ENCODE peak calls at places on chromosomes 12 and 14, in nine cellular contexts. O is adrenal gland; P is foreskin fibroblast; X is fibroblast of mammary gland; U is HepG2; H is OCI-LY7; Y is AG10803; M is CD8-positive, alpha-beta T cell; W is heart right ventricle. I is an unnamed sample.

GRCh38 chr12:6603095-6603567 is 4.0 kb downstream of the CHD4 start:
- DNase-seq in O (peak), P (peak), X (peak), U (no peak), H (peak), Y (no peak), M (peak), W (peak), I (peak)

GRCh38 chr14:102500190-102500661 is 9.3 kb downstream of the ANKRD9 start:
- DNase-seq in O (peak), P (peak), X (peak), U (no peak), H (no peak), Y (peak), M (no peak), W (peak), I (peak)

GRCh38 chr12:54217774-54218221 is 29.0 kb upstream of the SMUG1 start:
- DNase-seq in O (no peak), P (peak), X (no peak), U (no peak), H (peak), Y (no peak), M (no peak), W (no peak), I (peak)

GRCh38 chr12:32161040-32161439 is 54.4 kb downstream of the BICD1 start:
- DNase-seq in O (no peak), P (no peak), X (no peak), U (no peak), H (no peak), Y (no peak), M (no peak), W (no peak), I (no peak)

GRCh38 chr14:68015356-68016242 is 196.0 kb downstream of the RAD51B start:
- DNase-seq in O (no peak), P (no peak), X (no peak), U (no peak), H (no peak), Y (no peak), M (no peak), W (no peak), I (no peak)

GRCh38 chr14:103997391-103997790 is 55.1 kb upstream of the RD3L start:
- DNase-seq in O (no peak), P (no peak), X (no peak), U (no peak), H (no peak), Y (no peak), M (no peak), W (no peak), I (no peak)

GRCh38 chr12:14854586-14855163 is 11.3 kb upstream of the ART4 start:
- DNase-seq in O (no peak), P (peak), X (peak), U (no peak), H (peak), Y (peak), M (no peak), W (no peak), I (no peak)

GRCh38 chr12:90951418-90952110 is 3.4 kb downstream of the CCER1 start:
- DNase-seq in O (no peak), P (peak), X (no peak), U (no peak), H (no peak), Y (no peak), M (no peak), W (no peak), I (no peak)

GRCh38 chr14:41389355-41389754 is 217.3 kb upstream of the LRFN5 start:
- DNase-seq in O (no peak), P (no peak), X (no peak), U (no peak), H (no peak), Y (no peak), M (no peak), W (no peak), I (no peak)

GRCh38 chr12:15928870-15929571 is 17.9 kb downstream of the DERA start:
- DNase-seq in O (no peak), P (no peak), X (no peak), U (no peak), H (no peak), Y (no peak), M (no peak), W (peak), I (no peak)

GRCh38 chr14:93150227-93151206 is 34.2 kb downstream of the MOAP1 start:
- DNase-seq in O (no peak), P (no peak), X (no peak), U (peak), H (no peak), Y (no peak), M (no peak), W (no peak), I (no peak)

GRCh38 chr14:93142854-93143652 is 27.3 kb upstream of the ITPK1 start:
- DNase-seq in O (no peak), P (no peak), X (no peak), U (peak), H (no peak), Y (no peak), M (no peak), W (no peak), I (no peak)

GRCh38 chr14:93148979-93149378 is 33.3 kb upstream of the ITPK1 start:
- DNase-seq in O (no peak), P (no peak), X (no peak), U (no peak), H (no peak), Y (no peak), M (no peak), W (no peak), I (no peak)

DNA sequence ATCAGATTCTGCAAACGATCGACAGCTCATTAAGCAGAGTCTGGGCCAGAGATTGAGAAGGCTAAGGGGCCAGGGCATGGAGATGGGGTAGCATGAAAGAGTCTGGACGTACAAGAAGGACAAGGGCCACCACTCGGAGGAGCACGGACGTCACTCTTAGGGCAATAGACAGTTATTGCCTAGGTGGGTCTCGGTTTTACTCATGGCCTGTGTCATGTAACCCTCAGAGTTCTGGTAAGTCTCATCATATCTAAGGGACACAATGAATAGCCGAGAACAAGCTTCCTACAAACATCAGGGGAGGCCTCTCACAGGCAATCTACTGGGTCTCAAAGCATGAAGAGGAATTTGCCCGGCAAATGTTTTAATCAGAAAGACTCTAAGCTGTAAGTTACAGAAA is 30.4 kb upstream of the ITPK1 start:
- DNase-seq in O (no peak), P (no peak), X (no peak), U (no peak), H (no peak), Y (no peak), M (no peak), W (no peak), I (no peak)
- H3K4me3 ChIP-seq in O (no peak), P (no peak), X (no peak), U (no peak), H (no peak), Y (no peak), M (no peak), W (no peak), I (no peak)

GRCh38 chr14:63039800-63040380 is 5.4 kb downstream of the KCNH5 start:
- DNase-seq in O (no peak), P (peak), X (peak), U (peak), H (peak), Y (peak), M (no peak), W (no peak), I (no peak)

GRCh38 chr14:63045612-63046320 is 508 bp upstream of the KCNH5 start:
- DNase-seq in O (no peak), P (peak), X (peak), U (peak), H (no peak), Y (peak), M (no peak), W (no peak), I (peak)

GRCh38 chr14:63046339-63047268 is 1.3 kb upstream of the KCNH5 start:
- DNase-seq in O (no peak), P (no peak), X (no peak), U (peak), H (no peak), Y (no peak), M (no peak), W (no peak), I (no peak)

GRCh38 chr14:63050694-63051093 is 5.4 kb upstream of the KCNH5 start:
- DNase-seq in O (no peak), P (no peak), X (no peak), U (no peak), H (no peak), Y (no peak), M (no peak), W (no peak), I (no peak)

DNA sequence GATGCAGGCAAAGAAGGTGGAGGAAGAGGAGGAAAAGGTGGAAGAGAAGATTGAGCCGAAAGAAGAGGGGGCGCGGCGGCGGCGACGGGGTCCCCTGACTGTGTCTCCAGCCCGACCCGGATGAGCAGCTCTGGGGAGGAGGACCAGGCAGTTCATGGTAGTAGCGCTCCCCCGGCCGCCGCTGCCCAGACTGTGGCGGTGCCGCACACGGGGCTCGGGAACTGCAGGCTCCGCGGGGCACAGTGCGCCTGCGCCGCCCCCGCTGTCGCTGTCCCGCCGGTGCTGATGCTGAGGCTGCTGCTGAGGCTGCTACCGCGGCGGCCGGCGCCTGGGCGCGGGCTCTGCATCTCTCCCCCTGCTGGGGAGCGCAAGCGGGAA is at the start of gene KCNH5:
- DNase-seq in O (no peak), P (peak), X (peak), U (no peak), H (no peak), Y (peak), M (no peak), W (no peak), I (peak)
- H3K4me3 ChIP-seq in O (no peak), P (peak), X (peak), U (peak), H (no peak), Y (peak), M (no peak), W (no peak), I (peak)

DNA sequence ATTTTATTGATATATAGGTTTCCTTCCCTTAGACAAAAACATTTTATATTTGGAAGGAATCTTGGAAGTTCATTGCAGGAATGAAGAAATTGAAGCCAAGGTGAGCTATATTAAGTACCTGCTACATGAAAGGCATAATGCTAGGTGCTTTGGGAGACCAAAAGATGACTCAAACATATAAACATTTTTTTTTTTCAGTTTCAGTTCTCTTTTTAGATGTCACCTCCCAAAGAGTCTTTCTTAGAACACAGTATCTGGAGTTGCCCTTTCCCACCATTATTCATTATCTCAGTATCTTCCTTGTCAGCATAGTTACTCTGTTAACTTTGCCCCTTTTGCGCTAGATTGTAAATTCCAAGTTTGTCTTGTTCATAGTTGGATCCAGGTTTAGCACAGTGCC is 1.1 kb downstream of the LIN52 start:
- DNase-seq in O (no peak), P (no peak), X (no peak), U (no peak), H (peak), Y (no peak), M (no peak), W (no peak), I (no peak)
- H3K4me3 ChIP-seq in O (no peak), P (peak), X (peak), U (peak), H (peak), Y (peak), M (peak), W (no peak), I (peak)

GRCh38 chr14:73783107-73783727 is 68.4 kb upstream of the PTGR2 start:
- DNase-seq in O (no peak), P (no peak), X (no peak), U (peak), H (no peak), Y (no peak), M (no peak), W (no peak), I (no peak)
- H3K4me3 ChIP-seq in O (no peak), P (no peak), X (no peak), U (peak), H (no peak), Y (no peak), M (no peak), W (no peak), I (no peak)

GRCh38 chr14:70887207-70888150 is 19.8 kb upstream of the PCNX1 start:
- DNase-seq in O (no peak), P (peak), X (peak), U (no peak), H (no peak), Y (peak), M (no peak), W (no peak), I (no peak)

GRCh38 chr14:70885343-70886014 is 21.8 kb upstream of the PCNX1 start:
- DNase-seq in O (no peak), P (no peak), X (no peak), U (no peak), H (no peak), Y (no peak), M (no peak), W (no peak), I (no peak)

GRCh38 chr14:70888151-70888499 is 19.1 kb upstream of the PCNX1 start:
- DNase-seq in O (no peak), P (no peak), X (no peak), U (no peak), H (no peak), Y (no peak), M (no peak), W (no peak), I (no peak)

GRCh38 chr14:70884595-70885342 is 22.5 kb upstream of the PCNX1 start:
- DNase-seq in O (peak), P (no peak), X (no peak), U (no peak), H (no peak), Y (no peak), M (no peak), W (no peak), I (no peak)

DNA sequence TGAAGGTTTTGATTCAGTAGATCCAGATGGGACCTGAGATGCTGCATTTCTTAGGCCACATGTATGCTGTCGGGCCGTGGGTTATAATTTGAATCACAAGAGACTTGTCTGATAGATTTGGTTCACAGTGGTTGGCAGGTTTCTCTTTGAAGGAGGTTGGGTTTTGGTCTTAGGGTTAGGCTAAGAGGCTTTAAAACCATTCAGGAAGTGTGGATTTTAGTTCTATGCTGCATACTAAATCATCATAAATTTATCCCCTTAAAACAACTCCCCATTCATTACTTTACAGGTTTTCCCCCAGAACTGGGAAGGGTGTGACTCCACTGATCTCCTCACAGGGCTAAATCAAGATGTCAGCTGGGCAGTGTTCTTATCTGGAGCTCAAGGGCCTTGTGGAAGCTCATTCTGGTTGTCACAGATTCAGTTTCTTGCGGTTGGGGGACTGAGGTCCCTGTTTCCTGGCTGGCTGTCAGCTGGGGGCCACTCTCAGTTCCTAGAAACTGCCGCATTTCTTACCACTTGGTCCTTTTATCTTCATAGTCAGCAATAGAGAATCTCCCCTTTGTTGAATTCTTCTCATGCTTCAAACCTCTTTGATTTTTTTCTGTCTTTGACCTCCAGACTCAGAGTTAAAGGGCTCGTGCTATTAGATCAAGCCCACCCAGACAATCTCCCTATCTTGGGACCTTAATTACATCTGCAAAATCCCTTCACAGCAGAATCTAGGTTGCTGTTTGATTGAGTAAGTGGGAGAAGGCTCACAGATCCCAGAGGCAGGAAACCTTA is 20.6 kb upstream of the PCNX1 start:
- DNase-seq in O (no peak), P (no peak), X (no peak), U (no peak), H (peak), Y (no peak), M (no peak), W (no peak), I (no peak)
- H3K4me3 ChIP-seq in O (no peak), P (no peak), X (no peak), U (no peak), H (no peak), Y (no peak), M (no peak), W (no peak), I (no peak)

DNA sequence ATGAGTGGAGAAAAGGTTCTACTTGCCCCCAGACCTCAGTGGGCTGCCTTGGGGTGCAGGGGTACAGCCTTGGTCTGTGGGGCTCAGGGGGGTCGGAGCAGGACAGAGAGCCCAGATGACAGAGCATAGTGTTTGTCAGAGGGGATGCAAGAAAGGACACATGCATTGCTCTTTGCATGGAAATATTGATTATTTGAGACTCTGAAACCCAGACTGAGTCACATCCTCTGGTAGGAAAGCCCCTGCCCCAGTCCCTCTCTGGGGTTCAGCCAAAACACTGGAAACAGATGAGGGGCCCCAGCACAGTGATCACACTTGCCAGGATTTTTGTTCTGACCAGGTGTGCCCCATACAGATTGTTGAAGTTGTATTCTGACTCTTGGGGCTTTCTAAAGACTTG is 1094.4 kb downstream of the BCL11B start:
- DNase-seq in O (no peak), P (no peak), X (no peak), U (no peak), H (no peak), Y (no peak), M (no peak), W (no peak), I (no peak)
- H3K4me3 ChIP-seq in O (no peak), P (no peak), X (no peak), U (no peak), H (no peak), Y (no peak), M (no peak), W (no peak), I (no peak)

GRCh38 chr12:88418856-88419497 is 161.3 kb downstream of the KITLG start:
- DNase-seq in O (no peak), P (peak), X (peak), U (no peak), H (no peak), Y (peak), M (no peak), W (no peak), I (no peak)
- H3K4me3 ChIP-seq in O (no peak), P (peak), X (peak), U (no peak), H (no peak), Y (peak), M (no peak), W (no peak), I (no peak)

DNA sequence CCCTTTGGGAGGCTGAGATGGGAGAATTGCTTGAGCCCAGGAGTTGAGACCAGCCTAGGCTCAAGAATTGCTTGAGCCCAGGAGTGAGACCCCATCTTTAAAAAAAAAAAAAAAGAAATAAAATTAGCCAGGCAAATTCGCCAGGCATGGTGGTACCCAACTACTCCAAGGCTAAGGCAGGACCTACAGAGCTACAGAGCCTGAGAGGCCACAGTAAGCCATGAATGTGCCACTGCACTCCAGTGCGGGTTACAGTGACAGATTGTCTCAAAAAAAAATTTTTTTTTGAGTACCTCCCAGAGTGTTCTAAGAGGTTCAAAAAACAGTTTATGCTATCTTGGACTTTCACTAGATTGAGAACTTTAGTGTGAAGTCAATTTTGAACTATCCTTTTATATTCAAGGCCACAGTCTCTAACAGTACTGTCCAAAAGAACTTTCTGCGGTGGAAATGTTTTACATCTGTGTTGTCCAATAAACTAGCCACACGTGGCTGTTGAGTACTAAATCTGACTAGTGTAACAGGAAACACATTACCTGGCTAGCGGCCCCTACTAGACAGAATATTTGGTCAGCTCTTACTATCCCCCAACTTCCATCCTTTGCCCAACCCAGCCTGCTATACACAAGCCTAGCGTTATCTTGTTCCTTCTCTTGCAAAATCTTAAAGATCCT is 2.4 kb downstream of the RPL36AL start:
- DNase-seq in O (no peak), P (no peak), X (no peak), U (no peak), H (no peak), Y (no peak), M (no peak), W (no peak), I (no peak)
- H3K4me3 ChIP-seq in O (no peak), P (no peak), X (no peak), U (no peak), H (peak), Y (no peak), M (no peak), W (no peak), I (no peak)

DNA sequence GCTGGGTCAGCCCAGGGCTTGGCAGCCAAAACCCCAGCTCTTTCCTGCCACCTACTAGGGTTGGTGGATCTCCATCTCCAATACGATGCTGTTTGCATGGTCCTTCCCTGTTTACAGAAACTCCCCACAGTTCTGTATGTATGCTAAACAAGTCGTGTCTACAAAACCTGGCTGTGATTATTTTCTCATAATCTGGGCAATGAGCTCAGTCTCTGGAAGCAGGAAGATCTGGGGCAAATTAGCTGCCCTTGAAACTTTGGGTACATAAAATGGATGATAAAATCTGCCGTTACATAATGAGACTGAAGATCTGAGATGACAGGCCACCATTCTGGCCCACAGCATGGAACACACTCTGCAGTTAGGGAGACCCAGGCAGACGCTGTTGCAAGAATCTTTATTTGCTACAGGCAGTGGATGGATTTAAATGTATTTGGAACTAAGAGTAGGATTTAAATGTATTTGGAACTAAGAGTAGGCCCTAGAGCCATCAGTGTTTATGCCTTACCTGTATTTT is 31.7 kb downstream of the ACADS start:
- DNase-seq in O (no peak), P (no peak), X (no peak), U (no peak), H (no peak), Y (no peak), M (no peak), W (no peak), I (no peak)
- H3K4me3 ChIP-seq in O (no peak), P (no peak), X (no peak), U (no peak), H (no peak), Y (no peak), M (no peak), W (no peak), I (no peak)

GRCh38 chr12:124917841-124918621 is 3.6 kb upstream of the UBC start:
- DNase-seq in O (no peak), P (no peak), X (no peak), U (peak), H (no peak), Y (no peak), M (no peak), W (no peak), I (no peak)
- H3K4me3 ChIP-seq in O (no peak), P (peak), X (peak), U (peak), H (peak), Y (peak), M (peak), W (peak), I (peak)